ENCODE peak calls at places on chromosomes 2 and 18, in nine cellular contexts. C, L, H, Y, R, K, G, Q and Z are unnamed samples.

GRCh38 chr2:18268400-18268799 is 292.1 kb downstream of the RDH14 start:
- DNase-seq in C (peak), L (no peak), H (no peak), Y (no peak), R (no peak), K (no peak), G (no peak), Q (no peak), Z (no peak)

GRCh38 chr18:65788373-65788772 is 37.6 kb downstream of the CDH7 start:
- DNase-seq in C (peak), L (no peak), H (no peak), Y (no peak), R (no peak), K (no peak), G (no peak), Q (no peak), Z (no peak)

GRCh38 chr2:164048729-164049128 is 312.9 kb upstream of the FIGN start:
- DNase-seq in C (no peak), L (no peak), H (no peak), Y (no peak), R (no peak), K (no peak), G (no peak), Q (no peak), Z (no peak)

GRCh38 chr2:218082586-218083351 is 13.7 kb downstream of the RUFY4 start:
- DNase-seq in C (no peak), L (no peak), H (no peak), Y (no peak), R (no peak), K (no peak), G (no peak), Q (no peak), Z (no peak)

GRCh38 chr2:8719528-8719927 is 37.7 kb downstream of the ID2 start:
- DNase-seq in C (no peak), L (no peak), H (no peak), Y (no peak), R (no peak), K (no peak), G (no peak), Q (no peak), Z (no peak)

GRCh38 chr2:216298719-216299118 is 73.6 kb downstream of the MARCHF4 start:
- DNase-seq in C (peak), L (peak), H (no peak), Y (peak), R (no peak), K (no peak), G (no peak), Q (no peak), Z (no peak)

GRCh38 chr18:80119111-80119510 is 10.0 kb downstream of the ADNP2 start:
- DNase-seq in C (no peak), L (no peak), H (no peak), Y (no peak), R (no peak), K (no peak), G (no peak), Q (no peak), Z (no peak)

GRCh38 chr2:98545591-98545990 is 62.7 kb downstream of the COA5 start:
- DNase-seq in C (no peak), L (no peak), H (no peak), Y (no peak), R (no peak), K (no peak), G (no peak), Q (no peak), Z (no peak)